ENCODE peak calls at places on chromosomes 1 and 21, in four cellular contexts. One of them, this sample, is unnamed.

GRCh38 chr1:27672750-27673112 is 739 bp upstream of the IFI6 start:
- DNase-seq in central memory CD4-positive, alpha-beta T cell: no peak
- DNase-seq in GM04504: no peak
- DNase-seq in activated CD4-positive, alpha-beta T cell treated with anti-CD3 and anti-CD28 coated beads for 36 hours: no peak
- DNase-seq in this sample: no peak

GRCh38 chr1:71561729-71562128 is 480.9 kb upstream of the ZRANB2 start:
- DNase-seq in central memory CD4-positive, alpha-beta T cell: no peak
- DNase-seq in GM04504: peak
- DNase-seq in activated CD4-positive, alpha-beta T cell treated with anti-CD3 and anti-CD28 coated beads for 36 hours: no peak
- DNase-seq in this sample: no peak

GRCh38 chr1:226586650-226587443 is 38.3 kb downstream of the STUM start:
- DNase-seq in central memory CD4-positive, alpha-beta T cell: no peak
- DNase-seq in GM04504: no peak
- DNase-seq in activated CD4-positive, alpha-beta T cell treated with anti-CD3 and anti-CD28 coated beads for 36 hours: no peak
- DNase-seq in this sample: no peak

GRCh38 chr1:231584117-231584516 is 42.5 kb upstream of the DISC1 start:
- DNase-seq in central memory CD4-positive, alpha-beta T cell: no peak
- DNase-seq in GM04504: no peak
- DNase-seq in activated CD4-positive, alpha-beta T cell treated with anti-CD3 and anti-CD28 coated beads for 36 hours: no peak
- DNase-seq in this sample: no peak

GRCh38 chr21:29077651-29078090 is 4.2 kb upstream of the CCT8 start:
- DNase-seq in central memory CD4-positive, alpha-beta T cell: no peak
- DNase-seq in GM04504: no peak
- DNase-seq in activated CD4-positive, alpha-beta T cell treated with anti-CD3 and anti-CD28 coated beads for 36 hours: peak
- DNase-seq in this sample: peak

GRCh38 chr1:68346192-68346808 is 103.5 kb downstream of the RPE65 start:
- DNase-seq in central memory CD4-positive, alpha-beta T cell: no peak
- DNase-seq in GM04504: no peak
- DNase-seq in activated CD4-positive, alpha-beta T cell treated with anti-CD3 and anti-CD28 coated beads for 36 hours: no peak
- DNase-seq in this sample: peak

GRCh38 chr1:95033843-95034242 is 38.9 kb downstream of the ALG14 start:
- DNase-seq in central memory CD4-positive, alpha-beta T cell: no peak
- DNase-seq in GM04504: no peak
- DNase-seq in activated CD4-positive, alpha-beta T cell treated with anti-CD3 and anti-CD28 coated beads for 36 hours: no peak
- DNase-seq in this sample: no peak

GRCh38 chr1:227889047-227889862 is 58.5 kb downstream of the WNT9A start:
- DNase-seq in central memory CD4-positive, alpha-beta T cell: no peak
- DNase-seq in GM04504: no peak
- DNase-seq in activated CD4-positive, alpha-beta T cell treated with anti-CD3 and anti-CD28 coated beads for 36 hours: no peak
- DNase-seq in this sample: no peak

GRCh38 chr1:156241311-156241811 is 623 bp upstream of the BGLAP start:
- DNase-seq in central memory CD4-positive, alpha-beta T cell: no peak
- DNase-seq in GM04504: no peak
- DNase-seq in activated CD4-positive, alpha-beta T cell treated with anti-CD3 and anti-CD28 coated beads for 36 hours: no peak
- DNase-seq in this sample: no peak

GRCh38 chr1:207067695-207068094 is 14.6 kb downstream of the PFKFB2 start:
- DNase-seq in central memory CD4-positive, alpha-beta T cell: no peak
- DNase-seq in GM04504: no peak
- DNase-seq in activated CD4-positive, alpha-beta T cell treated with anti-CD3 and anti-CD28 coated beads for 36 hours: no peak
- DNase-seq in this sample: no peak

GRCh38 chr1:231045318-231045717 is 5.3 kb upstream of the FAM89A start:
- DNase-seq in central memory CD4-positive, alpha-beta T cell: no peak
- DNase-seq in GM04504: no peak
- DNase-seq in activated CD4-positive, alpha-beta T cell treated with anti-CD3 and anti-CD28 coated beads for 36 hours: no peak
- DNase-seq in this sample: no peak